ENCODE peak calls at places on chromosome 15, in six cellular contexts. V is AG04449, O is fibroblast of villous mesenchyme, M is pancreas, S is stomach, P is Panc1. H is an unnamed sample.
A peak's percentile ranks its signal among the peaks of the same experiment; 100 is the strongest.

GRCh38 chr15:28123408-28124023 is 24.4 kb upstream of the OCA2 start:
- DNase-seq in V (no peak), O (peak; percentile 73), M (peak; percentile 79), S (peak; percentile 77), P (peak; percentile 36), H (peak; percentile 55)

GRCh38 chr15:59322056-59322755 is 50.5 kb downstream of the MYO1E start:
- DNase-seq in V (no peak), O (no peak), M (no peak), S (no peak), P (no peak), H (no peak)

GRCh38 chr15:57703387-57703786 is 3.1 kb upstream of the POLR2M start:
- DNase-seq in V (no peak), O (peak; percentile 71), M (no peak), S (no peak), P (no peak), H (no peak)

GRCh38 chr15:77312523-77312922 is 107.4 kb downstream of the PEAK1 start:
- DNase-seq in V (peak; percentile 17), O (peak; percentile 82), M (no peak), S (no peak), P (no peak), H (no peak)

GRCh38 chr15:72474912-72475601 is 927 bp downstream of the ARIH1 start:
- DNase-seq in V (no peak), O (peak; percentile 87), M (peak; percentile 78), S (peak; percentile 81), P (peak; percentile 27), H (no peak)

GRCh38 chr15:71447328-71448250 is 332.3 kb downstream of the THSD4 start:
- DNase-seq in V (no peak), O (peak; percentile 26), M (no peak), S (peak; percentile 34), P (no peak), H (no peak)

GRCh38 chr15:58463815-58464697 is 32.3 kb downstream of the LIPC start:
- DNase-seq in V (no peak), O (no peak), M (no peak), S (no peak), P (no peak), H (no peak)

GRCh38 chr15:63972801-63973200 is 73.5 kb downstream of the DAPK2 start:
- DNase-seq in V (no peak), O (no peak), M (no peak), S (no peak), P (no peak), H (no peak)

GRCh38 chr15:96345560-96346389 is 15.3 kb downstream of the NR2F2 start:
- DNase-seq in V (no peak), O (peak; percentile 89), M (peak; percentile 52), S (peak; percentile 72), P (no peak), H (no peak)

GRCh38 chr15:50825946-50826345 is 60.4 kb upstream of the SPPL2A start:
- DNase-seq in V (no peak), O (no peak), M (no peak), S (no peak), P (no peak), H (no peak)

GRCh38 chr15:98076021-98076816 is 115.7 kb downstream of the ARRDC4 start:
- DNase-seq in V (no peak), O (peak; percentile 51), M (no peak), S (no peak), P (no peak), H (no peak)

GRCh38 chr15:90645873-90646605 is 71.1 kb upstream of the BLM start:
- DNase-seq in V (no peak), O (no peak), M (peak; percentile 50), S (peak; percentile 27), P (no peak), H (no peak)

DNA sequence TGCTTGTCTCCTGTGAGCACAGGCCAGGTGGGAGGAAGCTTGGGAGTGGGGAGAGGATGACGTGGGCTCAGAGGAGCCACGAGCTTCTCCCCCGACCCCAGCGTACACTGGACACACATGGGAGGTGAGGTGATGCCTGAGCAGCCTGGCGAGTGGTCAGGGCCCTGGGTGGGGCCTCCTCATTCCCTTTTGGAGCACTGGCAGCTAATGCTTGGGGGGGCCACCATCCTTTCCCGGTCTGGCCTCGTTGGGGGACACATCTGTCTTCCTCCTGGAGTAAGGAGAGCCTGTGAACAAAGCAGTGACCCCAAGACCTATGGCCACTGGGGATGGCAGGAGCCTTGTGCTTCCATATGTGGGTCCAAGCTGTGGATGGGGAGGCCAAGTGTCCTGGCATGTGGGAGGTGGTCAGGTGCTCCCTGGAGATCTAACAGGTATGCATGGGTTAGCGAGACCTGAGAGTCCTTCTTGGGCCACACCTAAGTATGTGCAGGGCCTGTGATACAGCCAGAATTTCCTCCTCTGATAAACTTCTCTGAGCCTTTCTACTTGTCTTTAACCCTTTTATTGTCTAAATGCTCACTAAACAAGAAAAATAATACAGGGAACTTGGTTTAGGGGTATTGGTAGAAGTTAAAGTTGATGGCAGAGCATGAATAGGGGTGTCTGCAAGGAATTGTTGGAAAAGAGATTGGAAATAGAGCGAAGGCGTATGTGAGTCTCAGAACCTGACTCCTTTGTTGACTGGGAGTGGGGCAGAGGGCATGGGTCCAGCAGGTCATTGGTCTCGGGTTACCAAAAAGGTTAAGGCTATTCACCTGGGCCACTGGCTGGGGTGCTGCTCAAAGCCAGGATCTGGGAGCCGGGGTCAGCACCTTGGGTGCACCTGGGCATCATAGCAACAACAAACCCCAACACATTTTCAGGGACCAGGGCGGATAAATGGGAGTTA is 9.6 kb downstream of the KLF13 start:
- DNase-seq in V (no peak), O (no peak), M (no peak), S (no peak), P (no peak), H (no peak)
- H3K4me3 ChIP-seq in V (no peak overlapping the region), O (no peak overlapping the region), M (no peak overlapping the region), S (no peak overlapping the region), P (no peak overlapping the region), H (no peak overlapping the region)

DNA sequence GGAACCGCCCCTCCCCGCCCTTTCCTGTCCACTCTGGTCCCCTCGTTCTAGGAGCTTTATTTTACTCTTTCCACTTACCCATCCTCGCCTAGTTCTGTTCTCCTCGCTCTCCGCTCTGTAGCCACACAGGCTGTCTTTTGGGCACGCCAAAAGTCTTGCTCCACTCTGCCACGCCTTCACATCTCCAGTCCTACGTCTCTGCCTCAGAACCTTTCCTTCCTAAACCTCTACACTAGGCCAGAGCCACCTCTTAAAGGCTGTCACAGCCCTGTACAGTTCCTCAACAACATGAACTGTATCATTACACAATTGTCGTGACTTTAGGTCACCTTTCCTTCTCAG is 385 bp upstream of the ARPP19 start:
- DNase-seq in V (no peak), O (no peak), M (no peak), S (no peak), P (no peak), H (no peak)
- H3K4me3 ChIP-seq in V (peak overlapping the region; percentile 65), O (peak overlapping the region; percentile 71), M (peak overlapping the region; percentile 83), S (peak overlapping the region; percentile 67), P (peak overlapping the region; percentile 86), H (no peak overlapping the region)

DNA sequence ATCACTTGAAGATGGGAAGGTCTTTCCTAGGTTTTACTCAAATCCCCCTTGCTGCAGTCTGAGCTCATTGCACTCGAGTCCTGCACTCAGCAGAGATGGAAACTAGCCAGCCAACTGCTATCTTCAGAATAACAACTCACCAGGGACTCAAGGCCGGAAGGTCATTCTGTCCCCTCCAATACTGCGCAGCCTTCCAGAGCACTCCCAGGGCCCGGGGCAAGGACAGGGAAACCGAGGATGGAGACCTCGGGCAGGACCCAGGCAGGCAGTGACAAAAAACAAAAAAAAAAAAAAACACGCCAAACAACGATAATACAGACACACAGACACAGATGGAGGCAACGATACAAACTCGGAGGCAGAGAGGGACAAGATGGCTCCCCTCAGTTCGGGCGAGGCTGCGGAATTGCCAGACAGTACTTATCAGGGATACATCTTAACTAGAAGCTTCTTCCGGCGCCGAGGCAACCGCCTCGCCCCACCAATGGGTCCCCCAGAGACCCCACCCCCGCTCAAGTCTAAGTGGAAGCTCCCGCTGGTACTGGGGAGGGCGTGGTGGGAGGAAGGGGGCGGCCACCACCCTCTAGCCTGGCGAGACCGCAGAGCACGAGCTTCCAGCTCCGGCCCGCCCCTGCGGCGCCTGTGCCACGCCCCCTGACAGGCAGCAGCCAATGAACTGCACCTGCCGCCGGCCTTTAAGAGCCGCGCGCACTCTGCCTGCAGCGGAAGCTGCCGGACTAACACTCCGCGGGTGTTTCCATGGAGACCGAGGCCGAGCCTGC is 7.0 kb upstream of the MAP1A start:
- DNase-seq in V (peak; percentile 85), O (peak; percentile 99), M (peak; percentile 99), S (peak; percentile 99), P (peak; percentile 78), H (peak; percentile 94)
- H3K4me3 ChIP-seq in V (peak overlapping the region; percentile 68), O (peak overlapping the region; percentile 67), M (peak overlapping the region; percentile 67), S (peak overlapping the region; percentile 49), P (peak overlapping the region; percentile 79), H (peak overlapping the region; percentile 38)

DNA sequence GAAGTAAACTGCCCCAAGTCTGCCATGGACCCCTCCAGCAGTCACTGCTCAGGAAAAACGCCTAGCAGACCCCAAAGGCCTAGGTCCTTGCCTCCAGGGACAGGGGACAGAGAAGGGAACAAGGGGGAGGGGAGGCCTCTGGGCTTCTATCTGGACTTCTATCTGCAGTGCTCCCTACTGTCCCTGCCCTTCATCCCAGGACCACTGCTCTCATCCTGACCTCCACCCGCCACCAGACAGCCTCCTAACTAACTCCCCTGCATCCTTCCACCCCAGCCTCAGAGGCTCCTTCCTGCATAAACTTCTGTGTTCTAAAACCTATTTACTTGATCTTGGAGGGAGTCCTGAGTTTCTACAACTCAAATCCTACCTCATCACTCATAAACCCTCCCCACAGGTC is 25.4 kb downstream of the SEMA7A start:
- DNase-seq in V (no peak), O (no peak), M (no peak), S (no peak), P (no peak), H (no peak)
- H3K4me3 ChIP-seq in V (no peak overlapping the region), O (no peak overlapping the region), M (no peak overlapping the region), S (no peak overlapping the region), P (no peak overlapping the region), H (no peak overlapping the region)

DNA sequence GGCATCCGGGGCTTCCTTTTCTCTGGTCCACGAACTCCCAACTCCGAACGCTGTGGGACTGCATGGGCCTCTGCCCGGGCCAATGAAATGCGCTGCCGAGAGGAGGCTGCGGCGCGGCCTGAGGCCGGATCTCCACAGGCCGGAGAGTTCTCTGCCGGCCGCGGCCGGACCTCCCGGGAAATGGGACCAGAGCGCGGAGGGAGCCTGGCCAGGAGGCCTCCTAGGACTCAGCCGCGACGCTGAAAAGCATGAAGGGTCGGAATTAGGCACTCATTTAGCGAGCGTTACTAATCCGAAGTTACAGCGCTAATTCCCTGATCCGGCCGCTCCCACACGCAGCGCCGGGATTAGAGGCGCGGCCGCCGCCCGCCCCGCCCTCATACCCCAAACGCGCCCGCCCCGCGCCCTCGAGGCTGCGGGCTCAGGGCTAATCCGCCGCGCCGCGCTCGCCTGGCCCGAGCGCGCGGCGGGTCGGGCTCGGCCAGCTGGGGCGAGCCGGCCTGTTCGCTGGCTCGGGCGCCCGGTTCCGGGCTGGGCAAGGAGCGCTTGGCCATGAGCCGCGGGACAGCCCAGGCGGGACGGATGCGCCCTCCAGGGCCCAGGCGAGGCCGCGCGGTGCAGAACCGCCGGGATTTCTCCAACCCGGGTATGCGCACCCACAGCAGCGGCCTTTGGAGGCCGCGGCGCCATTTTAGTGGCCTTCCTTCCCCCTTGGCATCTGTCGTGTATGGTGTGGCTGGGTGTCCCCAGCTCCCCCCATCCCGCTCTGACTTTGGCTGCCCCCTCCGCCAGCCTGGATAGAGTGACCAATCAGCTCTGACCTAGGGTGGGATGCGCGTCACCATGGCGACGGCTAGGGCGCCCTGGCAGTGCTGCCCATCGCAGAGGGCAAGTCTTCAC is 36.8 kb upstream of the POLG start:
- DNase-seq in V (no peak), O (no peak), M (no peak), S (no peak), P (no peak), H (no peak)
- H3K4me3 ChIP-seq in V (no peak overlapping the region), O (peak overlapping the region; percentile 23), M (peak overlapping the region; percentile 40), S (peak overlapping the region; percentile 28), P (peak overlapping the region; percentile 29), H (no peak overlapping the region)